ENCODE peak calls at places on chromosomes 3 and 15, in eight cellular contexts. One of them, this sample, is unnamed.

GRCh38 chr3:31369637-31370036 is 163.1 kb upstream of the STT3B start:
- DNase-seq in NB4: no peak
- DNase-seq in fibroblast of lung: peak; percentile 39
- DNase-seq in mucosa of descending colon: no peak
- DNase-seq in brain microvascular endothelial cell: peak; percentile 69
- DNase-seq in HL-60: no peak
- DNase-seq in colonic mucosa: no peak
- DNase-seq in AG04449: no peak
- DNase-seq in this sample: no peak

GRCh38 chr3:42165211-42165610 is 74.1 kb downstream of the TRAK1 start:
- DNase-seq in NB4: no peak
- DNase-seq in fibroblast of lung: no peak
- DNase-seq in mucosa of descending colon: no peak
- DNase-seq in brain microvascular endothelial cell: no peak
- DNase-seq in HL-60: no peak
- DNase-seq in colonic mucosa: no peak
- DNase-seq in AG04449: no peak
- DNase-seq in this sample: no peak

GRCh38 chr3:45915518-45916231 is 27.6 kb upstream of the CXCR6 start:
- DNase-seq in NB4: peak; percentile 80
- DNase-seq in fibroblast of lung: peak; percentile 90
- DNase-seq in mucosa of descending colon: peak; percentile 64
- DNase-seq in brain microvascular endothelial cell: peak; percentile 92
- DNase-seq in HL-60: peak; percentile 41
- DNase-seq in colonic mucosa: no peak
- DNase-seq in AG04449: peak; percentile 72
- DNase-seq in this sample: no peak

GRCh38 chr3:56365905-56366640 is 102.2 kb downstream of the ERC2 start:
- DNase-seq in NB4: no peak
- DNase-seq in fibroblast of lung: peak; percentile 6
- DNase-seq in mucosa of descending colon: no peak
- DNase-seq in brain microvascular endothelial cell: no peak
- DNase-seq in HL-60: no peak
- DNase-seq in colonic mucosa: no peak
- DNase-seq in AG04449: no peak
- DNase-seq in this sample: no peak

GRCh38 chr3:110487840-110488239 is 583.8 kb upstream of the NECTIN3 start:
- DNase-seq in NB4: no peak
- DNase-seq in fibroblast of lung: no peak
- DNase-seq in mucosa of descending colon: no peak
- DNase-seq in brain microvascular endothelial cell: no peak
- DNase-seq in HL-60: no peak
- DNase-seq in colonic mucosa: no peak
- DNase-seq in AG04449: no peak
- DNase-seq in this sample: no peak

GRCh38 chr15:32667321-32667720 is 25.8 kb downstream of the SCG5 start:
- DNase-seq in NB4: no peak
- DNase-seq in fibroblast of lung: no peak
- DNase-seq in mucosa of descending colon: no peak
- DNase-seq in brain microvascular endothelial cell: no peak
- DNase-seq in HL-60: no peak
- DNase-seq in colonic mucosa: no peak
- DNase-seq in AG04449: no peak
- DNase-seq in this sample: no peak

GRCh38 chr15:101059381-101060341 is 140.5 kb downstream of the LRRK1 start:
- DNase-seq in NB4: no peak
- DNase-seq in fibroblast of lung: no peak
- DNase-seq in mucosa of descending colon: peak; percentile 31
- DNase-seq in brain microvascular endothelial cell: no peak
- DNase-seq in HL-60: no peak
- DNase-seq in colonic mucosa: no peak
- DNase-seq in AG04449: no peak
- DNase-seq in this sample: no peak

GRCh38 chr15:35624881-35625280 is 78.9 kb upstream of the DPH6 start:
- DNase-seq in NB4: peak; percentile 33
- DNase-seq in fibroblast of lung: peak; percentile 86
- DNase-seq in mucosa of descending colon: no peak
- DNase-seq in brain microvascular endothelial cell: peak; percentile 82
- DNase-seq in HL-60: no peak
- DNase-seq in colonic mucosa: peak; percentile 20
- DNase-seq in AG04449: peak; percentile 79
- DNase-seq in this sample: no peak

GRCh38 chr3:14460342-14461005 is 58.1 kb downstream of the SLC6A6 start:
- DNase-seq in NB4: no peak
- DNase-seq in fibroblast of lung: peak; percentile 98
- DNase-seq in mucosa of descending colon: peak; percentile 73
- DNase-seq in brain microvascular endothelial cell: peak; percentile 88
- DNase-seq in HL-60: no peak
- DNase-seq in colonic mucosa: peak; percentile 43
- DNase-seq in AG04449: peak; percentile 83
- DNase-seq in this sample: peak; percentile 84

GRCh38 chr3:16840111-16840444 is 44.7 kb upstream of the PLCL2 start:
- DNase-seq in NB4: no peak
- DNase-seq in fibroblast of lung: peak; percentile 9
- DNase-seq in mucosa of descending colon: no peak
- DNase-seq in brain microvascular endothelial cell: no peak
- DNase-seq in HL-60: no peak
- DNase-seq in colonic mucosa: no peak
- DNase-seq in AG04449: no peak
- DNase-seq in this sample: no peak

GRCh38 chr3:104907507-104907906 is 459.2 kb upstream of the ALCAM start:
- DNase-seq in NB4: no peak
- DNase-seq in fibroblast of lung: peak; percentile 82
- DNase-seq in mucosa of descending colon: no peak
- DNase-seq in brain microvascular endothelial cell: peak; percentile 82
- DNase-seq in HL-60: no peak
- DNase-seq in colonic mucosa: no peak
- DNase-seq in AG04449: peak; percentile 71
- DNase-seq in this sample: no peak

GRCh38 chr15:93087825-93088199 is 1.2 kb downstream of the RGMA start:
- DNase-seq in NB4: peak; percentile 78
- DNase-seq in fibroblast of lung: peak; percentile 44
- DNase-seq in mucosa of descending colon: no peak
- DNase-seq in brain microvascular endothelial cell: peak; percentile 43
- DNase-seq in HL-60: peak; percentile 62
- DNase-seq in colonic mucosa: peak; percentile 78
- DNase-seq in AG04449: no peak
- DNase-seq in this sample: peak; percentile 79

GRCh38 chr15:90903733-90904536 is 833 bp downstream of the MAN2A2 start:
- DNase-seq in NB4: peak; percentile 40
- DNase-seq in fibroblast of lung: peak; percentile 8
- DNase-seq in mucosa of descending colon: peak; percentile 48
- DNase-seq in brain microvascular endothelial cell: no peak
- DNase-seq in HL-60: peak; percentile 28
- DNase-seq in colonic mucosa: peak; percentile 41
- DNase-seq in AG04449: no peak
- DNase-seq in this sample: no peak

GRCh38 chr3:39166932-39167532 is 13.6 kb upstream of the CSRNP1 start:
- DNase-seq in NB4: peak; percentile 65
- DNase-seq in fibroblast of lung: peak; percentile 78
- DNase-seq in mucosa of descending colon: no peak
- DNase-seq in brain microvascular endothelial cell: peak; percentile 84
- DNase-seq in HL-60: peak; percentile 82
- DNase-seq in colonic mucosa: no peak
- DNase-seq in AG04449: peak; percentile 85
- DNase-seq in this sample: no peak

DNA sequence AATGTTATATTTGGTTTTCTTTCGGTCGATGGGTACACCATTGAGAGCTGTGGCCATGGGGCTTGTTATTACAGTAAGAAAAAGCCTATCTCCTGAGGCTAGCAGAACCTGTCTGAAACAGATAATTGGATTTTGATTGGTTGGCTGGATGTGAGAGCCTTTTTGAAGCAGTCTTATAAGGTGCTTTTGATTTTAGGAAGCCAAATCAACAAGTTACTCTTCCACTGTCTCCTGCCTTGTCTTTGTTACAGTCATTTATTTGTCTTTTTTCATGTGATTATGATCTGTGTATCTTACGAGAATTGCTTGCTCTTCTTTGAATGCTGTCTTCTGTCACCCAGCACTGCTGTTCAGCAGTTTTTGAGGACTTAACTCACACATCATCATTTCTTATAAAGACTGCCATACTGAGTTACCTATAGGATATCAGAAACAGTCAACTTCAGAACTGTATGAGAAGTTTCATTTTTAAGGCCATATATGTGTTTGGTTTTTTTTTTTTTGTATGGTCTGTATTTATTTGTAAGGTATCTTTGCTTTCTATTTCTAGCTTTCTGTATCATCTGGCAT is 51.1 kb downstream of the MEF2A start:
- DNase-seq in NB4: no peak
- DNase-seq in fibroblast of lung: no peak
- DNase-seq in mucosa of descending colon: no peak
- DNase-seq in brain microvascular endothelial cell: no peak
- DNase-seq in HL-60: no peak
- DNase-seq in colonic mucosa: no peak
- DNase-seq in AG04449: no peak
- DNase-seq in this sample: no peak
- H3K4me3 ChIP-seq in NB4: no peak overlapping the region
- H3K4me3 ChIP-seq in fibroblast of lung: no peak overlapping the region
- H3K4me3 ChIP-seq in mucosa of descending colon: no peak overlapping the region
- H3K4me3 ChIP-seq in brain microvascular endothelial cell: no peak overlapping the region
- H3K4me3 ChIP-seq in HL-60: no peak overlapping the region
- H3K4me3 ChIP-seq in colonic mucosa: no peak overlapping the region
- H3K4me3 ChIP-seq in AG04449: no peak overlapping the region
- H3K4me3 ChIP-seq in this sample: no peak overlapping the region

GRCh38 chr15:50166216-50166615 is 15.8 kb upstream of the SLC27A2 start:
- DNase-seq in NB4: peak; percentile 45
- DNase-seq in fibroblast of lung: peak; percentile 88
- DNase-seq in mucosa of descending colon: no peak
- DNase-seq in brain microvascular endothelial cell: peak; percentile 27
- DNase-seq in HL-60: no peak
- DNase-seq in colonic mucosa: no peak
- DNase-seq in AG04449: peak; percentile 49
- DNase-seq in this sample: no peak
- TF ChIP-seq CTCF in NB4: no peak
- TF ChIP-seq CTCF in fibroblast of lung: peak; percentile 9
- TF ChIP-seq CTCF in mucosa of descending colon: no peak
- TF ChIP-seq CTCF in brain microvascular endothelial cell: no peak
- TF ChIP-seq CTCF in HL-60: no peak
- TF ChIP-seq CTCF in colonic mucosa: no peak
- TF ChIP-seq CTCF in AG04449: no peak
- TF ChIP-seq CTCF in this sample: no peak

GRCh38 chr3:160447544-160447943 is 2.0 kb downstream of the TRIM59 start:
- DNase-seq in NB4: no peak
- DNase-seq in fibroblast of lung: peak; percentile 63
- DNase-seq in mucosa of descending colon: no peak
- DNase-seq in brain microvascular endothelial cell: peak; percentile 52
- DNase-seq in HL-60: no peak
- DNase-seq in colonic mucosa: no peak
- DNase-seq in AG04449: no peak
- DNase-seq in this sample: no peak
- H3K4me3 ChIP-seq in NB4: no peak overlapping the region
- H3K4me3 ChIP-seq in fibroblast of lung: peak overlapping the region; percentile 98
- H3K4me3 ChIP-seq in mucosa of descending colon: no peak overlapping the region
- H3K4me3 ChIP-seq in brain microvascular endothelial cell: peak overlapping the region; percentile 89
- H3K4me3 ChIP-seq in HL-60: no peak overlapping the region
- H3K4me3 ChIP-seq in colonic mucosa: no peak overlapping the region
- H3K4me3 ChIP-seq in AG04449: peak overlapping the region; percentile 26
- H3K4me3 ChIP-seq in this sample: no peak overlapping the region

GRCh38 chr15:40930430-40931299 is 1.5 kb downstream of the DLL4 start:
- DNase-seq in NB4: peak; percentile 63
- DNase-seq in fibroblast of lung: peak; percentile 31
- DNase-seq in mucosa of descending colon: peak; percentile 79
- DNase-seq in brain microvascular endothelial cell: no peak
- DNase-seq in HL-60: peak; percentile 31
- DNase-seq in colonic mucosa: peak; percentile 81
- DNase-seq in AG04449: no peak
- DNase-seq in this sample: peak; percentile 86
- TF ChIP-seq CTCF in NB4: peak; percentile 39
- TF ChIP-seq CTCF in fibroblast of lung: peak; percentile 51
- TF ChIP-seq CTCF in mucosa of descending colon: peak; percentile 41
- TF ChIP-seq CTCF in brain microvascular endothelial cell: peak; percentile 73
- TF ChIP-seq CTCF in HL-60: peak; percentile 25
- TF ChIP-seq CTCF in colonic mucosa: peak; percentile 57
- TF ChIP-seq CTCF in AG04449: peak; percentile 60
- TF ChIP-seq CTCF in this sample: peak; percentile 28

This sample was measured in heart left ventricle.